ENCODE peak calls at places on chromosomes 5 and 9, in five cellular contexts. I, X, Y, W and F are unnamed samples.

GRCh38 chr5:137078171-137078665 is 420.9 kb downstream of the SPOCK1 start:
- DNase-seq in I (no peak), X (no peak), Y (peak; percentile 76), W (no peak), F (no peak)

GRCh38 chr9:117681827-117682226 is 22.4 kb upstream of the TLR4 start:
- DNase-seq in I (no peak), X (no peak), Y (no peak), W (no peak), F (no peak)

GRCh38 chr5:30040483-30041116 is 1152.9 kb upstream of the CDH6 start:
- DNase-seq in I (no peak), X (peak; percentile 74), Y (peak; percentile 83), W (peak; percentile 75), F (no peak)

GRCh38 chr9:108477538-108478006 is 378.2 kb downstream of the ACTL7B start:
- DNase-seq in I (no peak), X (no peak), Y (peak; percentile 93), W (peak; percentile 91), F (peak; percentile 76)

GRCh38 chr9:91771027-91771426 is 179.0 kb downstream of the ROR2 start:
- DNase-seq in I (no peak), X (peak; percentile 56), Y (peak; percentile 6), W (peak; percentile 79), F (peak; percentile 81)

GRCh38 chr9:84137968-84138367 is 157.4 kb downstream of the RMI1 start:
- DNase-seq in I (no peak), X (no peak), Y (no peak), W (peak; percentile 59), F (no peak)

GRCh38 chr5:115241881-115242642 is 20.6 kb downstream of the PGGT1B start:
- DNase-seq in I (no peak), X (no peak), Y (peak; percentile 27), W (no peak), F (no peak)

GRCh38 chr9:21336467-21336866 is 1.3 kb upstream of the KLHL9 start:
- DNase-seq in I (no peak), X (no peak), Y (peak; percentile 14), W (no peak), F (no peak)

GRCh38 chr9:21505425-21506179 is 23.5 kb upstream of the IFNE start:
- DNase-seq in I (no peak), X (no peak), Y (no peak), W (peak; percentile 50), F (no peak)

GRCh38 chr9:112680731-112681402 is 37.0 kb downstream of the INIP start:
- DNase-seq in I (no peak), X (no peak), Y (no peak), W (no peak), F (no peak)

GRCh38 chr5:76787237-76787636 is 31.6 kb upstream of the F2RL1 start:
- DNase-seq in I (no peak), X (peak; percentile 49), Y (peak; percentile 63), W (peak; percentile 100), F (no peak)

DNA sequence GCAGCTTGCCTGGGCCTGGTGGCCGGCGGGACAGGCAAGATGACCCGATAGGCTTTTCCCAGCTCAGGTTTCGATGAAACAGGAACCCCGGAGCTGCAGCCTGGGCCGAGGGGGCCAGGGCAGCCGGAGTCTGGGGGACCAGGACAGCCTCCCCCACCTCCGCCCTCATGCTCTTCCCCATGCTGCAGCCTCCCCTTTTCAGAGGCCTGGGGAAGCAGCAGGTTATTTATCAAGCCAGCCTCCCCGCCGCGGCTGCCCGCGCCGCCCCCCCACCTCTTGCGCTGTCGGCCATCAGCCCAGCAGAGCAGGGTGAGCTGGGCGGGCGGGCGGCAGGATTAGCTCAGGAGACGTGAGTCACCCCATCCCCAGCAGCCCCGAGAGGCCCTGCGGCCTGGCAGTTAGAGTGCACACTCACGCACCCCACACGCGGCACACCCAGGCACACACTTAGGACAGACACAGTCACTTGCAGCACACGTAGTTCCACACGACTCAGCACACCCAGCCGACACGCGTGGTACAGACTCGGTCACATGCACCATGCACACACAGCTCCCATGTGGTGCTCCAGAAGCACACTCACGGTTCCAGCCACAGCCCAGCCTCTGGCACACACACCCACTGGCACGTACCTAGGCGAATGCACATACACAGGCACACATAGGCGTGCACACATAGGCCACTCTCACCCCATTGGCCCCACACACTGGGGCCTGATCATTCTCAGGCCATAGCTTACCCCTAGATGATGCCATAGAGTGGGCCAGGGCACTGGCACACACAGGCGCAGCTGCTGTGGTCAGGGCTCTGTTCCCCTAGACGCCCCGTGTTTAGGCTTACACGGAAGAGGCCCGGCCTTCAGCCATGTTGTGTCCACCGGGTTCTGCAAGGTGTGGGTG is 13.0 kb downstream of the CXXC5 start:
- DNase-seq in I (peak; percentile 88), X (no peak), Y (peak; percentile 81), W (peak; percentile 93), F (peak; percentile 75)
- H3K4me3 ChIP-seq in I (peak overlapping the region; percentile 11), X (no peak overlapping the region), Y (peak overlapping the region; percentile 47), W (no peak overlapping the region), F (peak overlapping the region; percentile 13)

GRCh38 chr5:83839256-83839655 is 118.6 kb upstream of the HAPLN1 start:
- DNase-seq in I (no peak), X (no peak), Y (no peak), W (no peak), F (no peak)
- TF ChIP-seq CTCF in I (no peak), X (no peak), Y (no peak), W (no peak), F (no peak)

GRCh38 chr5:42994285-42995151 is 45.6 kb downstream of the ANXA2R start:
- DNase-seq in I (peak; percentile 92), X (peak; percentile 92), Y (no peak), W (peak; percentile 96), F (peak; percentile 74)
- H3K4me3 ChIP-seq in I (peak overlapping the region; percentile 62), X (peak overlapping the region; percentile 20), Y (no peak overlapping the region), W (peak overlapping the region; percentile 46), F (peak overlapping the region; percentile 57)

DNA sequence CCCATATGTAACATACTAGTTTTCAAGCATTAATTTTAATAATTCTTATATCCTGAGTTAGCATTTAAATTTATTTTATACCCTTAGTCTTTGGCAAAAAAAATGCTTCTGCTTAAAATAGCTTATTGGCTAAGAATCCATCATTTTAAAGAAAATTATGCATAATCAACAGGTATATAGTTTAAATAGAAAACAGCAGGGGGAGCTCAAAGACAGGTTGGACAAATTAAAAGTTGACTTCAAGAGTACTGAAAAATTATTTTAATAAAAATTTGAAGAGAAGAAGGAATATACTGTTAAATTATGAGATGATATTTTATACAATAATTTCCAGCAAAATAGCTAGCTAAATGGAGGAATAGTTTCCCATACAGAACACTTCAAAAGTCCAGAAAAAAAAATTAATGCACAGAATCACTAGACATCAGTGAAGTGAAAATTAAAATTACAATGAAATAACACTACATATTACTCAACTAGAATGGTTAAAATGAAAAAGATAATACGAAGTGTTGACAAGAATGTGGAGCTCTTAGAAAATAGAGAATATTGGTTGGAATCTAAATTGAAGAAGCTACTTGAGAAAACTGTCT is 387.1 kb downstream of the PDE4D start:
- DNase-seq in I (no peak), X (peak; percentile 45), Y (peak; percentile 44), W (peak; percentile 71), F (no peak)
- TF ChIP-seq CTCF in I (peak; percentile 46), X (peak; percentile 48), Y (peak; percentile 61), W (peak; percentile 32), F (peak; percentile 35)

GRCh38 chr5:110094559-110094958 is 404.8 kb downstream of the MAN2A1 start:
- DNase-seq in I (no peak), X (no peak), Y (no peak), W (no peak), F (no peak)
- H3K4me3 ChIP-seq in I (no peak overlapping the region), X (no peak overlapping the region), Y (no peak overlapping the region), W (no peak overlapping the region), F (no peak overlapping the region)

GRCh38 chr9:74771672-74772071 is 116.0 kb downstream of the TRPM6 start:
- DNase-seq in I (no peak), X (no peak), Y (no peak), W (no peak), F (no peak)

GRCh38 chr9:74772126-74772525 is 115.6 kb downstream of the TRPM6 start:
- DNase-seq in I (no peak), X (no peak), Y (no peak), W (no peak), F (no peak)

GRCh38 chr9:74773886-74774479 is 113.7 kb downstream of the TRPM6 start:
- DNase-seq in I (peak; percentile 75), X (peak; percentile 81), Y (peak; percentile 81), W (peak; percentile 85), F (peak; percentile 29)

GRCh38 chr9:74771262-74771585 is 116.5 kb downstream of the TRPM6 start:
- DNase-seq in I (no peak), X (no peak), Y (no peak), W (no peak), F (no peak)

GRCh38 chr9:74770508-74771261 is 117.0 kb downstream of the TRPM6 start:
- DNase-seq in I (no peak), X (peak; percentile 36), Y (peak; percentile 37), W (peak; percentile 34), F (no peak)
- TF ChIP-seq CTCF in I (no peak), X (peak; percentile 70), Y (peak; percentile 66), W (peak; percentile 81), F (peak; percentile 75)